ENCODE peak calls at places on chromosomes 12 and 14, in four cellular contexts. One of them, this sample, is unnamed.
A peak's percentile ranks its signal among the peaks of the same experiment; 100 is the strongest.

GRCh38 chr12:89750821-89751227 is 42.2 kb upstream of the ATP2B1 start:
- DNase-seq in HCT116: no peak
- DNase-seq in right lobe of liver: no peak
- DNase-seq in testis: no peak
- DNase-seq in this sample: no peak

GRCh38 chr12:88553941-88554658 is 26.2 kb downstream of the KITLG start:
- DNase-seq in HCT116: peak; percentile 49
- DNase-seq in right lobe of liver: no peak
- DNase-seq in testis: peak; percentile 25
- DNase-seq in this sample: no peak

GRCh38 chr14:73758392-73759182 is 44.4 kb upstream of the PNMA1 start:
- DNase-seq in HCT116: peak; percentile 63
- DNase-seq in right lobe of liver: peak; percentile 84
- DNase-seq in testis: peak; percentile 75
- DNase-seq in this sample: peak; percentile 79

GRCh38 chr14:68295316-68295816 is 475.8 kb downstream of the RAD51B start:
- DNase-seq in HCT116: peak; percentile 15
- DNase-seq in right lobe of liver: no peak
- DNase-seq in testis: peak; percentile 83
- DNase-seq in this sample: peak; percentile 100

GRCh38 chr12:85310025-85310424 is 30.0 kb downstream of the ALX1 start:
- DNase-seq in HCT116: no peak
- DNase-seq in right lobe of liver: no peak
- DNase-seq in testis: no peak
- DNase-seq in this sample: no peak

GRCh38 chr12:45585522-45586230 is 143.8 kb upstream of the ARID2 start:
- DNase-seq in HCT116: no peak
- DNase-seq in right lobe of liver: no peak
- DNase-seq in testis: no peak
- DNase-seq in this sample: no peak

GRCh38 chr12:115542656-115543055 is 734.8 kb downstream of the MED13L start:
- DNase-seq in HCT116: no peak
- DNase-seq in right lobe of liver: no peak
- DNase-seq in testis: no peak
- DNase-seq in this sample: no peak

GRCh38 chr14:77099425-77100167 is 1.5 kb downstream of the CIPC start:
- DNase-seq in HCT116: no peak
- DNase-seq in right lobe of liver: no peak
- DNase-seq in testis: peak; percentile 48
- DNase-seq in this sample: peak; percentile 51

GRCh38 chr12:112961074-112961473 is 17.2 kb upstream of the OAS2 start:
- DNase-seq in HCT116: no peak
- DNase-seq in right lobe of liver: no peak
- DNase-seq in testis: peak; percentile 45
- DNase-seq in this sample: no peak

GRCh38 chr14:68794856-68795601 is 2.2 kb upstream of the ZFP36L1 start:
- DNase-seq in HCT116: no peak
- DNase-seq in right lobe of liver: peak; percentile 70
- DNase-seq in testis: peak; percentile 60
- DNase-seq in this sample: peak; percentile 70

GRCh38 chr12:102896067-102896466 is 21.0 kb downstream of the PAH start:
- DNase-seq in HCT116: no peak
- DNase-seq in right lobe of liver: no peak
- DNase-seq in testis: no peak
- DNase-seq in this sample: no peak

GRCh38 chr14:102323102-102323501 is 3.6 kb downstream of the ZNF839 start:
- DNase-seq in HCT116: peak; percentile 59
- DNase-seq in right lobe of liver: peak; percentile 77
- DNase-seq in testis: peak; percentile 78
- DNase-seq in this sample: peak; percentile 59

GRCh38 chr12:89351489-89352241 is 636 bp downstream of the DUSP6 start:
- DNase-seq in HCT116: no peak
- DNase-seq in right lobe of liver: peak; percentile 70
- DNase-seq in testis: peak; percentile 58
- DNase-seq in this sample: peak; percentile 70

GRCh38 chr12:15629108-15629507 is 160.1 kb downstream of the EPS8 start:
- DNase-seq in HCT116: peak; percentile 94
- DNase-seq in right lobe of liver: no peak
- DNase-seq in testis: peak; percentile 87
- DNase-seq in this sample: peak; percentile 53

GRCh38 chr12:40032433-40033259 is 73.2 kb downstream of the SLC2A13 start:
- DNase-seq in HCT116: no peak
- DNase-seq in right lobe of liver: no peak
- DNase-seq in testis: no peak
- DNase-seq in this sample: no peak

GRCh38 chr12:100348657-100349454 is 8.0 kb upstream of the SLC17A8 start:
- DNase-seq in HCT116: peak; percentile 33
- DNase-seq in right lobe of liver: no peak
- DNase-seq in testis: no peak
- DNase-seq in this sample: peak; percentile 20

GRCh38 chr12:21910642-21911041 is 30.6 kb downstream of the ABCC9 start:
- DNase-seq in HCT116: no peak
- DNase-seq in right lobe of liver: no peak
- DNase-seq in testis: no peak
- DNase-seq in this sample: no peak

GRCh38 chr14:92503756-92504491 is 9.7 kb upstream of the RIN3 start:
- DNase-seq in HCT116: peak; percentile 88
- DNase-seq in right lobe of liver: no peak
- DNase-seq in testis: peak; percentile 74
- DNase-seq in this sample: no peak

DNA sequence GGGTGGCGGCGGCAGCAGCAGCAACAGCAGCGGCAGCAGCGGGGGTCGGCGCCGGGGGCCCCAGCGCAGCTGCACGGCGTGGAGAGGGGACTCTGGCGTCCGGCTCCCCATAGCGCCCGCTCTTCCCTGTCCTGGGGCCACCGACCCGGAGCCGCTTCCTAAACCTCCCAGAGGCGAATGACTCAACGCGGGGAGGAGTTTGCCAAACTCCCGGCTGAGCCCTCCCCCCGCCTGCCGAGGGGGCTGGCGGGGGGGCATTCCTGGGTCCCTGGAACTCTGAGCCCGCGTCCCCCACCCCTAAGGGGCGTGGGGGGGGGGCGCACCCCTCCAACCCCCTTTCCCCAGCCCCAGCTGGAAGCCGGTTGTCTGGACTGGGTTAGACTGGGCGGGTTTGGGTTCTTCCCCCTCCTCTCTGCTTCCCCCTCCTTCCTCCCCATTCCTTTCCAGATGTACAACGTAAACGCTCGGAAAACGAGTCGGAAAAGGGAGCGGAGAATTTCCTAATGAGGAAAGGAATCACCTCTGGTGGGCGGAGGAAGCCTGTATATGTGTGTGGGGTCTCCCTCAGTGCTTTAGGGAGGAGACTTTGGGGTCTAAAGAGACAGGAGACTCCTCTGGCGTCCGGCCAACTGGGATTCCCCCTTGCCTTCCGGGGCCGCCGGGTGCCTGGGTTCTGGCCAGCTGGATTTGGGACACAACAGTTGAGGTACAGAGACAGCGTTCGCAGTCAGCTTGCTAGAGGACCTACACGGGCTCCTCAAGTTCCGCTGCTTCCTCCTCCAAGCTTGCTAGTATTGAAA is at the start of gene ITGA5:
- DNase-seq in HCT116: peak; percentile 18
- DNase-seq in right lobe of liver: peak; percentile 88
- DNase-seq in testis: peak; percentile 64
- DNase-seq in this sample: peak; percentile 65
- TF ChIP-seq POLR2A in HCT116: peak; percentile 51
- TF ChIP-seq POLR2A in right lobe of liver: peak; percentile 86
- TF ChIP-seq POLR2A in testis: no peak
- TF ChIP-seq POLR2A in this sample: peak; percentile 36

DNA sequence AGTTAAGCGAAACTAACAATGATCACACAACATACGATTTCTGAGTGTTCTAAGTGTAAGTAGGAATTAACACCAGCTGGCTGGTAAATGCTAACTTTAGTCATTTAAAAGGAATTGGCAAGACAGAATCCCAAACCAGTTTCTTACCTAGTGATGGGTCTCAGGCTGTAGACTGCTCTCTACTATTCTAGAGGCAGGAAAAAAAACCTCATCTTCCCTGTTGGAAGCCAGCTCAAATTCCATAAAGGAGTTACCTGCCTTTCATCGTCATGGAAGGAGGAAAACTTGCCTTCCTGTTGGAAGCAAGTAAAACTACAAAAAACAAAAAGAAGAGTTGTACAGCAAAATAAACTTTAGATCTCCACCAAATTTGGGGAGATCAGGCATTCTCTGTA is 23.7 kb upstream of the SLC7A8 start:
- DNase-seq in HCT116: no peak
- DNase-seq in right lobe of liver: no peak
- DNase-seq in testis: no peak
- DNase-seq in this sample: no peak
- TF ChIP-seq POLR2A in HCT116: no peak
- TF ChIP-seq POLR2A in right lobe of liver: no peak
- TF ChIP-seq POLR2A in testis: no peak
- TF ChIP-seq POLR2A in this sample: no peak

GRCh38 chr14:23154876-23155587 is 28.4 kb downstream of the SLC7A8 start:
- DNase-seq in HCT116: no peak
- DNase-seq in right lobe of liver: no peak
- DNase-seq in testis: peak; percentile 90
- DNase-seq in this sample: no peak
- TF ChIP-seq POLR2A in HCT116: no peak
- TF ChIP-seq POLR2A in right lobe of liver: no peak
- TF ChIP-seq POLR2A in testis: no peak
- TF ChIP-seq POLR2A in this sample: no peak

GRCh38 chr14:61320806-61321384 is 484 bp upstream of the PRKCH start:
- DNase-seq in HCT116: no peak
- DNase-seq in right lobe of liver: no peak
- DNase-seq in testis: no peak
- DNase-seq in this sample: no peak

GRCh38 chr14:61322011-61322798 is 826 bp downstream of the PRKCH start:
- DNase-seq in HCT116: no peak
- DNase-seq in right lobe of liver: peak; percentile 65
- DNase-seq in testis: no peak
- DNase-seq in this sample: peak; percentile 12

GRCh38 chr14:61322799-61323290 is 1.5 kb downstream of the PRKCH start:
- DNase-seq in HCT116: peak; percentile 66
- DNase-seq in right lobe of liver: no peak
- DNase-seq in testis: no peak
- DNase-seq in this sample: peak; percentile 12

GRCh38 chr14:61319706-61320105 is 1.7 kb upstream of the PRKCH start:
- DNase-seq in HCT116: no peak
- DNase-seq in right lobe of liver: no peak
- DNase-seq in testis: no peak
- DNase-seq in this sample: no peak

DNA sequence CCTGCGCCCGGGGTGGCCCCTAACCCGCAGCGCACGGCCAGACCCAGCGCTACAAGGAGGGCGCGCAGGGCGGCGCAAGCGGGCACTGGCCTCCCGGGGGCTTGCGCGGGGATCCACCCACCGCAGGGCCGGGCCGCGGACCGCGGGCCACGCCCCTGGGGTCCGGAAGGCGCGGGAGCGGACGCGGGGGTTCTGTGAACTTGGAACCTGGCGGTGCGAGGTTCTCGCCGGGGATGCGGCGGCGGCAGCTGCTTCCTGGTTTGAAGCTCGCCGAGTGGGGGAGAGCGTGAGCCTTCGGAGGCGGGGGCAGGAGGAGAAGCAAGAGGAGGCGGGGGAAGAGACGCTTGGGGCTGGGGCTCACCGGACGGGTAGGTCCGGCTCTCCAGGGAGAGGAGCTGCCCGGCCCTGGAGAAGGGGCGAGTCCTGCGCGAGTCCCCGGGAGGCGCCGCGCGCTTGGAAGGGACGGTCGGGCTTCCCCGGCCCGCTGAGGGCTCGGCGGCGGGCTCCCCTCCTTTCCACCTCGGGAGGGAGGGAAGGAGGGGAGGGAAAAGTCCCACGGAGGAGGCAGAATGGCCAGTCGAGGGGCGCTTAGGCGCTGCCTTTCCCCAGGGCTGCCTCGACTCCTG is at the start of gene PRKCH:
- DNase-seq in HCT116: peak; percentile 54
- DNase-seq in right lobe of liver: peak; percentile 80
- DNase-seq in testis: peak; percentile 74
- DNase-seq in this sample: peak; percentile 52
- TF ChIP-seq POLR2A in HCT116: peak; percentile 60
- TF ChIP-seq POLR2A in right lobe of liver: peak; percentile 29
- TF ChIP-seq POLR2A in testis: no peak
- TF ChIP-seq POLR2A in this sample: peak; percentile 22

GRCh38 chr12:25959069-25959961 is 833 bp downstream of the RASSF8 start:
- DNase-seq in HCT116: no peak
- DNase-seq in right lobe of liver: peak; percentile 67
- DNase-seq in testis: peak; percentile 64
- DNase-seq in this sample: no peak
- TF ChIP-seq POLR2A in HCT116: no peak
- TF ChIP-seq POLR2A in right lobe of liver: no peak
- TF ChIP-seq POLR2A in testis: no peak
- TF ChIP-seq POLR2A in this sample: no peak

GRCh38 chr12:132462778-132463177 is 27.2 kb upstream of the FBRSL1 start:
- DNase-seq in HCT116: no peak
- DNase-seq in right lobe of liver: no peak
- DNase-seq in testis: no peak
- DNase-seq in this sample: no peak
- TF ChIP-seq POLR2A in HCT116: no peak
- TF ChIP-seq POLR2A in right lobe of liver: no peak
- TF ChIP-seq POLR2A in testis: no peak
- TF ChIP-seq POLR2A in this sample: no peak

This sample was measured in erythroblast.